ENCODE peak calls at places on chromosomes 13 and 19, in four cellular contexts. I, U, G and L are unnamed samples.

GRCh38 chr19:14648506-14648905 is 26.1 kb downstream of the ADGRE3 start:
- DNase-seq in I (no peak), U (no peak), G (no peak), L (no peak)

GRCh38 chr13:43749503-43749902 is 37.3 kb downstream of the ENOX1 start:
- DNase-seq in I (no peak), U (no peak), G (no peak), L (no peak)

GRCh38 chr13:52405767-52406494 is at the start of gene THSD1:
- DNase-seq in I (peak; percentile 55), U (no peak), G (no peak), L (peak; percentile 17)

GRCh38 chr13:27917121-27917947 is 2.5 kb upstream of the PDX1 start:
- DNase-seq in I (peak; percentile 60), U (no peak), G (no peak), L (peak; percentile 41)

GRCh38 chr13:109769921-109770320 is 16.5 kb downstream of the IRS2 start:
- DNase-seq in I (no peak), U (no peak), G (no peak), L (no peak)

GRCh38 chr13:33228645-33229445 is 56.7 kb downstream of the STARD13 start:
- DNase-seq in I (no peak), U (peak; percentile 96), G (no peak), L (no peak)

GRCh38 chr19:32380269-32380668 is 25.3 kb upstream of the DPY19L3 start:
- DNase-seq in I (no peak), U (no peak), G (no peak), L (no peak)

GRCh38 chr19:15536350-15536749 is 28.0 kb downstream of the CYP4F22 start:
- DNase-seq in I (no peak), U (no peak), G (no peak), L (no peak)

GRCh38 chr19:41945135-41945766 is 13.9 kb downstream of the RABAC1 start:
- DNase-seq in I (no peak), U (no peak), G (no peak), L (no peak)

GRCh38 chr13:44451109-44451508 is 77.5 kb downstream of the SERP2 start:
- DNase-seq in I (no peak), U (no peak), G (no peak), L (no peak)

GRCh38 chr19:17075860-17076538 is 422 bp downstream of the MYO9B start:
- DNase-seq in I (no peak), U (peak; percentile 51), G (no peak), L (no peak)

GRCh38 chr13:87798536-87798935 is 127.4 kb downstream of the SLITRK5 start:
- DNase-seq in I (no peak), U (no peak), G (no peak), L (no peak)

GRCh38 chr13:30340367-30341184 is 33.2 kb upstream of the KATNAL1 start:
- DNase-seq in I (no peak), U (peak; percentile 91), G (no peak), L (no peak)

GRCh38 chr19:39512964-39513363 is 2.0 kb upstream of the SELENOV start:
- DNase-seq in I (no peak), U (no peak), G (no peak), L (no peak)

GRCh38 chr19:19562665-19563347 is 24.7 kb downstream of the CILP2 start:
- DNase-seq in I (no peak), U (no peak), G (no peak), L (no peak)

GRCh38 chr19:34274284-34274826 is 20.0 kb downstream of the GARRE1 start:
- DNase-seq in I (no peak), U (peak; percentile 48), G (no peak), L (no peak)

GRCh38 chr19:34275705-34276104 is 21.4 kb downstream of the GARRE1 start:
- DNase-seq in I (no peak), U (no peak), G (no peak), L (no peak)

GRCh38 chr19:34274827-34275625 is 20.7 kb downstream of the GARRE1 start:
- DNase-seq in I (no peak), U (peak; percentile 79), G (no peak), L (no peak)

GRCh38 chr19:34269968-34270621 is 15.7 kb downstream of the GARRE1 start:
- DNase-seq in I (peak; percentile 55), U (peak; percentile 72), G (no peak), L (no peak)

GRCh38 chr19:34273121-34273845 is 18.9 kb downstream of the GARRE1 start:
- DNase-seq in I (no peak), U (no peak), G (no peak), L (no peak)
- H2BK15ac ChIP-seq in I (no peak overlapping the region), U (no peak overlapping the region), G (no peak overlapping the region), L (no peak overlapping the region)

GRCh38 chr13:69619651-69620050 is 488.0 kb upstream of the ATXN8OS start:
- DNase-seq in I (no peak), U (no peak), G (no peak), L (no peak)

GRCh38 chr13:69618393-69618792 is 489.2 kb upstream of the ATXN8OS start:
- DNase-seq in I (no peak), U (no peak), G (no peak), L (no peak)

GRCh38 chr13:69618838-69619237 is 488.8 kb upstream of the ATXN8OS start:
- DNase-seq in I (no peak), U (no peak), G (no peak), L (no peak)

GRCh38 chr13:69617587-69617986 is 490.0 kb upstream of the ATXN8OS start:
- DNase-seq in I (no peak), U (no peak), G (no peak), L (no peak)

DNA sequence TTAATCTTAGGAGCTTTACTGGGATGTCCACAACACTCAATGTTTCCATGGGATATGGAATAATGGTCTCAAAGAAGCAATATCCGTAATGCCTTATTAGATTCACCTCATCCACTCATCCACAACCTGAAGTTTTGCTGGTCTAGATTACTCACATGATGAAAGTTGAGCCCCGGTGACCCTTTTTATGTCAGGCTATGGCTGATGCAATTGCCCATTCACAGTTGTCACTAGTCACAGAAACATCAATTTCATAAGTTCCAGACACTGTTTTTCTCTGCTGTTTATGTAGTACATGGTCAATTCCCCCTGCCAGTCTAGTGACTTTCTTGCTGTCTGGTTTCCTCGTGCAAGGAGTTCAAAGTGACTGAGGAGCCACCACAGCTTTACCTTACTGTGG is 491.2 kb upstream of the ATXN8OS start:
- DNase-seq in I (no peak), U (no peak), G (no peak), L (no peak)
- H2BK12ac ChIP-seq in I (no peak overlapping the region), U (no peak overlapping the region), G (no peak overlapping the region), L (no peak overlapping the region)

DNA sequence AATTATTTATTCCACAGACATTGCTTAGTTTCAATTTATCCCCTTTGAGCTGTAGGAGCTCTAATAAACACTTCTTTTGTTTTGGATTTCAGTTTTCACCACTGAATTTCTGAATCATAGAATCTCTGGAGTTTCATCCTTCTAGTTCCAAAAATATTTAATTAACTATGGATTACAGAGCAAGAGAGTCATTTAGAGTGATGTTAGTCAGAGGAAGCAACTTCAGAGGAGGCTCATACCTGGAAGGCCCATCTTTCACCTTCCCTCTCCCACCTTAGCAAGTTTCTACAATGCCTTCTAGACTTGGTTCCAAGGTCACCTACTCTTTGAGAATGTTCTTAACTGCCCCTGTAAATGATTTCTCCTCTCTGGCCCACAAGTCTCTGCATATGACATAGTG is 353.2 kb downstream of the SPRY2 start:
- DNase-seq in I (no peak), U (no peak), G (no peak), L (no peak)
- H2BK5ac ChIP-seq in I (no peak overlapping the region), U (no peak overlapping the region), G (no peak overlapping the region), L (no peak overlapping the region)

GRCh38 chr19:870963-871401 is 11.5 kb downstream of the CFD start:
- DNase-seq in I (no peak), U (no peak), G (no peak), L (no peak)

GRCh38 chr19:870314-870713 is 10.8 kb downstream of the CFD start:
- DNase-seq in I (no peak), U (no peak), G (no peak), L (no peak)

GRCh38 chr19:867855-868457 is 8.5 kb downstream of the CFD start:
- DNase-seq in I (no peak), U (no peak), G (no peak), L (no peak)

GRCh38 chr19:868458-869244 is 9.2 kb downstream of the CFD start:
- DNase-seq in I (no peak), U (no peak), G (no peak), L (no peak)

DNA sequence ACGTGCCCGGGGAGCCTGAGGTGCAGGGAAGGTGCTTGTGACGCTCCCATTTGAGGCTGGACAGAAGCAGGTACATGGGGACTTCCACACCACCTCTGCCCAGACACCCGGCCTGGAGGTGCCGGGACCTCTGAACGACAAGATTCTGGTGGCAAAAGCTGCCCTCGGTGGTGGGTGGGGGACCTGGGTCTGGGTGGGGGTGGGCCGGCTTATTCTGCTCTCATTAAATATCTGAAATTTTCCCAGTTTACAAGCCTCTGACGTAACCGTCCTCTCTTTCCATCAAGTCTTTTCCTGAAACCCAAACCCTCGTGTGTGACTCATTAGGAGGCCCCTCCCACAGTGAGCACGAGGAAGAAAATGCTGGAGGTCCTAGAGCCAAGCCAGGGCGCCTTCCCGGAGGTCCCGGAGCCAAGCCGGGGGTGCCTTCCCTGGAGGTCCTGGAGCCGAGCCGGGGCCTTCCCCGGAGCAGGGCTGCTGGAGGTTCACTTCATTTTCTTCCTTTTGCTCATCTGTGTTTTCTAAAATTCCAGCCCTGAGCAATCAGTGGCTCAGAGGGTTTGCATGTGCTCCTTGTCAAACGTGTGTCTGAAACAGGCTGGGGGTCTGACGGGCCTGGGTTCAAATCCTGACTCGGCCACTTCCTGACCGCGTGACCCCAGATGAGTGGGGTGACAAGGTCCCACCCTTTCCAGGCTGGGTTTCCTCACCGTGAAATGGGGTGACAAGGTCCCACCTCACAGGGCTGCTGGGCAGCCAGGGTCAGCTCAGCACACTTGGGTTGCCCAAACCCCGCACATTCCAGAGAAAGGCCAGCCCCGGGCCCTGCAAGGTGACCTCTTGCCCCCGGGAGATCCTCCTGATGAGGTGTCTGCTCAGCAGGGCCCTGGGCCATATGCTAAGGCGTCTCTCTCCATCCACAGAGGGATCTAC is 10.0 kb downstream of the CFD start:
- DNase-seq in I (no peak), U (peak; percentile 94), G (no peak), L (no peak)
- H2BK15ac ChIP-seq in I (no peak overlapping the region), U (peak overlapping the region; percentile 30), G (no peak overlapping the region), L (no peak overlapping the region)

GRCh38 chr19:4457654-4458406 is at the start of gene UBXN6:
- DNase-seq in I (peak; percentile 100), U (peak; percentile 99), G (peak; percentile 94), L (peak; percentile 99)
- H2BK12ac ChIP-seq in I (no peak within 1 kb of the TSS), U (peak within 1 kb of the TSS; percentile 77), G (no peak within 1 kb of the TSS), L (no peak within 1 kb of the TSS)

DNA sequence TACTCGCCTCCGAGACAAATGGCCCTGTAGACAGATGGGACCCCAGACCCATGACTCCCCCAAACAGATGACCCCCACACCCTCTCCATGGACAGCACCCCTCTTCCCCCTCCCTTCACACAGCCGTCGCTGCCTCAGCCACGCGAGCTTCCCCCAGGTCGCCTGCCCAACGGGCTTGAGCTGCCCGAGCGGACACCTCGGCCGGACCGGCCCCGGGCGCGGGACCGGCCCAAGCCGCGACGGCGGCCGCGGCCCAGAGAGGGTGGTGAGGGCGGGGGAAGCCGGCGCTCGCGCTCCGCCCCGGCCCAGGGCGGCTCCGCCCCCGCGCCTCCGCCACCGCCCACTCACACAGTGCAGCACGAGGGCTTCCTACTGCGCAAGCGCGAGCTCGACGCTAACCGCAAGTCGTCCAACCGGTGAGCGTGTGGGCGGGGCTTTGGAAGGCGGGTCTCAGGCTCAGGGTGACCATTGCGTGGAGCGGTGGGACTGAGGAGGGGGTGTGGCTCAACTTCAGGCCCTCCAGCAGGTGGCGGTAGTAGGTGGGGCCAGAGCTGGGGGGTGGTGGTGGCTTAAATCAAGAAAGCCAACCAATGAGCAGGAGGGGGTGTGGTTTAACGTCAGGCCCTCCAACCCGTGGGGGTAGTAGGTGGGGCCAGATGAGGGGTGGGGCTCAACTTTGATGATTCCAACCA is 6.2 kb upstream of the SHKBP1 start:
- DNase-seq in I (peak; percentile 100), U (peak; percentile 99), G (peak; percentile 100), L (peak; percentile 99)
- H2BK5ac ChIP-seq in I (no peak overlapping the region), U (peak overlapping the region; percentile 85), G (no peak overlapping the region), L (no peak overlapping the region)